ENCODE peak calls at places on chromosomes 13 and 19, in nine cellular contexts. W is suprapubic skin; H is dorsolateral prefrontal cortex; X is naive thymus-derived CD4-positive, alpha-beta T cell; G is NB4; O is stomach; T is DND-41; I is effector memory CD4-positive, alpha-beta T cell; N is SJCRH30. D is an unnamed sample.

GRCh38 chr19:6772028-6772865 is at the start of gene VAV1:
- DNase-seq in W (peak), H (no peak), X (peak), G (peak), O (peak), T (peak), I (peak), N (no peak), D (peak)

GRCh38 chr13:41916173-41916954 is 44.5 kb downstream of the VWA8 start:
- DNase-seq in W (no peak), H (no peak), X (peak), G (peak), O (no peak), T (no peak), I (no peak), N (peak), D (peak)

GRCh38 chr13:20197361-20197834 is 4.7 kb upstream of the GJB2 start:
- DNase-seq in W (no peak), H (no peak), X (peak), G (peak), O (no peak), T (peak), I (no peak), N (peak), D (peak)

GRCh38 chr19:3712663-3713531 is 4.7 kb downstream of the TJP3 start:
- DNase-seq in W (no peak), H (no peak), X (no peak), G (no peak), O (peak), T (no peak), I (no peak), N (no peak), D (no peak)

GRCh38 chr13:39864221-39864620 is 208.8 kb downstream of the COG6 start:
- DNase-seq in W (no peak), H (no peak), X (no peak), G (no peak), O (no peak), T (no peak), I (no peak), N (no peak), D (no peak)

GRCh38 chr19:14381689-14382474 is 638 bp downstream of the ADGRE5 start:
- DNase-seq in W (no peak), H (no peak), X (peak), G (peak), O (peak), T (no peak), I (peak), N (peak), D (peak)

GRCh38 chr19:55581828-55582223 is 1.2 kb upstream of the ZNF579 start:
- DNase-seq in W (no peak), H (no peak), X (no peak), G (no peak), O (no peak), T (no peak), I (no peak), N (no peak), D (no peak)

GRCh38 chr13:37187611-37188010 is 82.1 kb upstream of the CSNK1A1L start:
- DNase-seq in W (no peak), H (no peak), X (no peak), G (no peak), O (no peak), T (no peak), I (no peak), N (no peak), D (no peak)

GRCh38 chr13:75513271-75513670 is 24.4 kb downstream of the COMMD6 start:
- DNase-seq in W (no peak), H (no peak), X (no peak), G (no peak), O (no peak), T (no peak), I (no peak), N (no peak), D (no peak)

GRCh38 chr19:33434886-33435705 is 61.6 kb downstream of the CEBPG start:
- DNase-seq in W (no peak), H (no peak), X (no peak), G (peak), O (no peak), T (no peak), I (no peak), N (peak), D (no peak)

GRCh38 chr19:15297416-15298224 is 34.7 kb downstream of the BRD4 start:
- DNase-seq in W (no peak), H (no peak), X (peak), G (no peak), O (no peak), T (peak), I (no peak), N (peak), D (peak)

GRCh38 chr19:4369888-4370260 is 26.5 kb downstream of the MPND start:
- DNase-seq in W (no peak), H (peak), X (peak), G (no peak), O (peak), T (peak), I (peak), N (no peak), D (peak)

GRCh38 chr19:35346193-35347052 is 1.3 kb upstream of the FFAR1 start:
- DNase-seq in W (peak), H (no peak), X (peak), G (no peak), O (peak), T (peak), I (peak), N (no peak), D (peak)

GRCh38 chr13:79030513-79030912 is 371.6 kb upstream of the OBI1 start:
- DNase-seq in W (no peak), H (no peak), X (no peak), G (no peak), O (no peak), T (no peak), I (no peak), N (peak), D (no peak)

GRCh38 chr19:35882074-35882832 is 13.9 kb downstream of the APLP1 start:
- DNase-seq in W (no peak), H (no peak), X (peak), G (peak), O (no peak), T (peak), I (no peak), N (peak), D (peak)

GRCh38 chr19:41376241-41376997 is at the start of gene TMEM91:
- DNase-seq in W (no peak), H (no peak), X (no peak), G (no peak), O (peak), T (no peak), I (no peak), N (no peak), D (no peak)

GRCh38 chr19:6056801-6057650 is 53.3 kb downstream of the RFX2 start:
- DNase-seq in W (peak), H (no peak), X (no peak), G (peak), O (peak), T (no peak), I (peak), N (no peak), D (no peak)

GRCh38 chr19:30146346-30146745 is 204.3 kb downstream of the URI1 start:
- DNase-seq in W (no peak), H (no peak), X (no peak), G (no peak), O (no peak), T (no peak), I (no peak), N (no peak), D (no peak)

GRCh38 chr19:29677001-29677781 is 11.9 kb downstream of the PLEKHF1 start:
- DNase-seq in W (no peak), H (no peak), X (no peak), G (no peak), O (no peak), T (peak), I (no peak), N (no peak), D (peak)

GRCh38 chr13:75353786-75354193 is 128.2 kb downstream of the TBC1D4 start:
- DNase-seq in W (no peak), H (no peak), X (no peak), G (no peak), O (no peak), T (no peak), I (no peak), N (no peak), D (no peak)

GRCh38 chr19:13823256-13823655 is 28.0 kb downstream of the ZSWIM4 start:
- DNase-seq in W (no peak), H (no peak), X (no peak), G (no peak), O (no peak), T (no peak), I (no peak), N (no peak), D (no peak)

GRCh38 chr19:17125728-17126677 is 50.4 kb downstream of the MYO9B start:
- DNase-seq in W (no peak), H (peak), X (peak), G (peak), O (peak), T (peak), I (peak), N (peak), D (peak)

GRCh38 chr19:11578342-11579142 is 1.1 kb upstream of the ACP5 start:
- DNase-seq in W (no peak), H (no peak), X (peak), G (peak), O (peak), T (no peak), I (no peak), N (peak), D (no peak)

GRCh38 chr13:63124863-63125262 is 1709.2 kb upstream of the PCDH20 start:
- DNase-seq in W (no peak), H (no peak), X (no peak), G (peak), O (no peak), T (no peak), I (no peak), N (peak), D (peak)

GRCh38 chr13:102369303-102369702 is 32.5 kb downstream of the FGF14 start:
- DNase-seq in W (no peak), H (no peak), X (no peak), G (peak), O (no peak), T (no peak), I (no peak), N (no peak), D (no peak)

GRCh38 chr13:50672025-50672424 is 171.5 kb downstream of the DLEU7 start:
- DNase-seq in W (no peak), H (no peak), X (no peak), G (peak), O (no peak), T (no peak), I (no peak), N (no peak), D (no peak)

GRCh38 chr19:33397536-33398360 is 24.2 kb downstream of the CEBPG start:
- DNase-seq in W (no peak), H (no peak), X (no peak), G (no peak), O (no peak), T (no peak), I (no peak), N (peak), D (no peak)

GRCh38 chr19:40054632-40055031 is 1.4 kb downstream of the ZNF780B start:
- DNase-seq in W (no peak), H (no peak), X (no peak), G (no peak), O (no peak), T (no peak), I (no peak), N (no peak), D (no peak)

GRCh38 chr19:18871543-18871942 is 24.4 kb downstream of the CERS1 start:
- DNase-seq in W (no peak), H (no peak), X (no peak), G (no peak), O (no peak), T (no peak), I (no peak), N (no peak), D (no peak)

GRCh38 chr19:3982701-3983541 is 2.3 kb downstream of the EEF2 start:
- DNase-seq in W (no peak), H (no peak), X (no peak), G (peak), O (no peak), T (no peak), I (no peak), N (no peak), D (no peak)

GRCh38 chr19:14703833-14704232 is 14.0 kb downstream of the ZNF333 start:
- DNase-seq in W (no peak), H (no peak), X (no peak), G (no peak), O (no peak), T (no peak), I (no peak), N (no peak), D (no peak)

GRCh38 chr13:34343413-34343812 is 525.5 kb downstream of the RFC3 start:
- DNase-seq in W (no peak), H (no peak), X (no peak), G (no peak), O (no peak), T (no peak), I (no peak), N (no peak), D (no peak)

GRCh38 chr13:39419866-39420265 is 183.1 kb downstream of the LHFPL6 start:
- DNase-seq in W (no peak), H (no peak), X (no peak), G (no peak), O (no peak), T (no peak), I (no peak), N (peak), D (no peak)

GRCh38 chr19:41930322-41930722 is 2.1 kb upstream of the ERFL start:
- DNase-seq in W (no peak), H (no peak), X (no peak), G (no peak), O (no peak), T (no peak), I (no peak), N (no peak), D (peak)

GRCh38 chr13:48761256-48761655 is 107.5 kb downstream of the CYSLTR2 start:
- DNase-seq in W (no peak), H (no peak), X (no peak), G (no peak), O (no peak), T (no peak), I (no peak), N (no peak), D (no peak)

GRCh38 chr13:102002271-102002670 is 399.6 kb downstream of the FGF14 start:
- DNase-seq in W (no peak), H (no peak), X (no peak), G (no peak), O (no peak), T (no peak), I (no peak), N (no peak), D (no peak)

GRCh38 chr19:24166055-24166454 is 79.1 kb downstream of the ZNF254 start:
- DNase-seq in W (no peak), H (no peak), X (no peak), G (no peak), O (no peak), T (no peak), I (no peak), N (peak), D (no peak)

DNA sequence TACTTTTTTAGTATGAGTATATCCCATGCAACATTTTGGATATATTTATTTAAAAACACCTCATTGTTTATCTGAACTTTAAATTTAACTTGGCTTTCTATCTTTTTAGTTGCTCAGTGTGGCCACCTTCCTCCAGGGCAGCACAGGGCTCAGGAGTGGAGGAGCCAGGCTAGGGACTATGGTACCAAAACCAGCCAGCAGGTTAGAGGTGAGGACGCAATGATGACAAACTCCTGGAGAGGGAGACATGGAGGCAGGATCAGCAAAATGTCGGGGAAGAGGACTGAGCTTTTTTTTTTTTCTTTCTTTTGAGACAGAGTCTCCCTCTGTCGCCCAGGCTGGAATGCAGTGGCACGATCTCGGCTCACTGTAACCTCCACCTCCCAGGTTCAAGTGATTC is 29.6 kb upstream of the CALM3 start:
- DNase-seq in W (no peak), H (no peak), X (no peak), G (peak), O (no peak), T (peak), I (no peak), N (peak), D (peak)
- H3K4me3 ChIP-seq in W (no peak), H (no peak), X (no peak), G (no peak), O (no peak), T (no peak), I (no peak), N (no peak), D (no peak)

GRCh38 chr13:114177245-114178010 is 1.6 kb upstream of the CFAP97D2 start:
- DNase-seq in W (no peak), H (no peak), X (no peak), G (no peak), O (no peak), T (no peak), I (no peak), N (peak), D (no peak)
- H3K4me3 ChIP-seq in W (no peak), H (no peak), X (no peak), G (no peak), O (no peak), T (no peak), I (no peak), N (no peak), D (no peak)

DNA sequence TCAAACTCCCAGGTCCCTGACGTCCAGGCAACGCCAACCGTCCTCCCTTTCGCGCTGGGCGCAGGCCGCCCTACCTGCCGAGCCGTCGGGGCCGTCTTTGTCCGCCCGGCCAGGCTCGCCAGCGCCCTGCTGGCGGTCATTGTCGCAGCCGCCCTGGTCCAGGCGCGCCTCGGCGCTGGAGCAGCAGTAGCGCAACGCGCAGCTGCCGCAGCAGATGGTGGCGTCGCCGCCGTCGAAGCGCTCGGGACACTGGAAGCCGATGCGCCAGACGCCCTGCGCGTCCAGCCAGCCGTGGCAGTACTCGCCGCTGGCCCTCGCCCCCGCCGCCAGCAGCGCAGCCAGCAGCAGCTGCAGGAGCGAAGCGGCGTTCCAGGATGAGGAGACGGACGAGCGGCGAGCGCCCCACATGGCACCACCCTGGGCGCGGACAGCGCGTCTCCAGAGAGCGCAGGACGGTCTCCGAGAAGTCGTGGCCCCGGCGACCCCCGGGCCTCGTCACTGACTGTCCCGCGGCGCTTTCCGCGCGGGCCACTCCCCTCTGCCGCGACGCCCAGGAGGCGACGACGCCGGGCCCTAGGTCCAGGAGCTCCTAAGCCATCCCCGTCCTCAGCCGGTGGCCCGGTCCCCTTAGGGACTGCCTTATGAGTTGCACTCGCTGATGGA is 1.1 kb downstream of the SHISA2 start:
- DNase-seq in W (no peak), H (peak), X (peak), G (no peak), O (peak), T (no peak), I (no peak), N (peak), D (no peak)
- H3K4me3 ChIP-seq in W (peak), H (peak), X (peak), G (no peak), O (peak), T (peak), I (peak), N (peak), D (peak)

GRCh38 chr19:54391589-54392061 is 23.6 kb upstream of the TTYH1 start:
- DNase-seq in W (no peak), H (no peak), X (no peak), G (no peak), O (no peak), T (no peak), I (no peak), N (no peak), D (no peak)

GRCh38 chr19:54389556-54389955 is 24.8 kb upstream of the LAIR1 start:
- DNase-seq in W (no peak), H (no peak), X (no peak), G (peak), O (no peak), T (peak), I (no peak), N (no peak), D (no peak)

GRCh38 chr19:54388001-54388802 is 23.5 kb upstream of the LAIR1 start:
- DNase-seq in W (no peak), H (no peak), X (peak), G (peak), O (no peak), T (peak), I (peak), N (peak), D (peak)

GRCh38 chr19:54390942-54391577 is 24.2 kb upstream of the TTYH1 start:
- DNase-seq in W (no peak), H (no peak), X (peak), G (peak), O (peak), T (peak), I (no peak), N (peak), D (peak)

GRCh38 chr19:54388803-54389144 is 24.0 kb upstream of the LAIR1 start:
- DNase-seq in W (no peak), H (no peak), X (no peak), G (no peak), O (no peak), T (no peak), I (no peak), N (no peak), D (no peak)
- H3K4me3 ChIP-seq in W (peak), H (peak), X (peak), G (peak), O (peak), T (peak), I (peak), N (no peak), D (peak)

GRCh38 chr19:45340232-45340898 is at the start of gene KLC3:
- DNase-seq in W (no peak), H (no peak), X (peak), G (no peak), O (peak), T (no peak), I (peak), N (no peak), D (no peak)
- H3K4me3 ChIP-seq in W (peak), H (no peak), X (no peak), G (no peak), O (peak), T (no peak), I (no peak), N (no peak), D (no peak)

D was measured in Jurkat, Clone E6-1.